ENCODE peak calls at places on chromosome 11, in four cellular contexts. L is fibroblast of lung, H is kidney, X is WTC11. Y is an unnamed sample.

GRCh38 chr11:27456802-27457329 is 15.7 kb downstream of the LGR4 start:
- DNase-seq in L (no peak), H (no peak), X (no peak), Y (no peak)

GRCh38 chr11:120318906-120319305 is 6.2 kb upstream of the TLCD5 start:
- DNase-seq in L (no peak), H (no peak), X (no peak), Y (no peak)

GRCh38 chr11:12455938-12456337 is 78.6 kb downstream of the PARVA start:
- DNase-seq in L (peak; percentile 87), H (no peak), X (no peak), Y (no peak)

GRCh38 chr11:46363031-46363407 is 15.8 kb downstream of the DGKZ start:
- DNase-seq in L (peak; percentile 74), H (peak; percentile 88), X (no peak), Y (peak; percentile 65)

GRCh38 chr11:59551651-59552521 is 40.5 kb downstream of the OR4D9 start:
- DNase-seq in L (peak; percentile 80), H (no peak), X (peak; percentile 44), Y (peak; percentile 39)

GRCh38 chr11:73530109-73530508 is 67.8 kb downstream of the FAM168A start:
- DNase-seq in L (no peak), H (no peak), X (peak; percentile 47), Y (peak; percentile 7)

GRCh38 chr11:102389253-102389652 is 42.2 kb downstream of the BIRC2 start:
- DNase-seq in L (peak; percentile 11), H (no peak), X (no peak), Y (no peak)

GRCh38 chr11:130471731-130472433 is 23.4 kb downstream of the ADAMTS15 start:
- DNase-seq in L (no peak), H (no peak), X (no peak), Y (no peak)

GRCh38 chr11:34839969-34840368 is 76.2 kb downstream of the APIP start:
- DNase-seq in L (no peak), H (no peak), X (no peak), Y (no peak)

GRCh38 chr11:34833602-34834001 is 82.6 kb downstream of the APIP start:
- DNase-seq in L (no peak), H (no peak), X (no peak), Y (no peak)

GRCh38 chr11:34840736-34841386 is 75.3 kb downstream of the APIP start:
- DNase-seq in L (peak; percentile 15), H (no peak), X (peak; percentile 29), Y (no peak)

GRCh38 chr11:34837246-34837856 is 78.8 kb downstream of the APIP start:
- DNase-seq in L (no peak), H (no peak), X (peak; percentile 22), Y (no peak)
- TF ChIP-seq CTCF in L (no peak), H (no peak), X (no peak), Y (no peak)

DNA sequence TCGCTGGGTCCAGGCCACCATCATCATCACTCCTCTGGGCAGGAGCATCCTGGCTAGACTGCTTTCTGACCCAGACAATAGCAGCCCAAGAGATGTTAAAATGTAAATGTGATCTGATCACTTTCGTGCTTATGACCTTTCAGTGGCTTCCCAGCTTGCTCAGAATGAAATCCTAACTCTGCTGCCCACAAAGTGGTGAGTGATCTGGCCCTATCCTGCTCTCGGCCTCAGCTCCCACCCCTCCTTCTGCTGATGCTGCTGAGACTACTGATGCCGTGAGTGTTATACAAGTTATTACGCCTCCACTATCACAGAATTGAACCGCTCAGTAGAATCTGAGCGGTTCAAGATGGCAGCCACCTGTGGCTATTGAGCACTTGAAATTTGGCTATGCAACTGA is 26.2 kb downstream of the ELF5 start:
- DNase-seq in L (no peak), H (no peak), X (no peak), Y (no peak)
- TF ChIP-seq CTCF in L (no peak), H (no peak), X (no peak), Y (no peak)

DNA sequence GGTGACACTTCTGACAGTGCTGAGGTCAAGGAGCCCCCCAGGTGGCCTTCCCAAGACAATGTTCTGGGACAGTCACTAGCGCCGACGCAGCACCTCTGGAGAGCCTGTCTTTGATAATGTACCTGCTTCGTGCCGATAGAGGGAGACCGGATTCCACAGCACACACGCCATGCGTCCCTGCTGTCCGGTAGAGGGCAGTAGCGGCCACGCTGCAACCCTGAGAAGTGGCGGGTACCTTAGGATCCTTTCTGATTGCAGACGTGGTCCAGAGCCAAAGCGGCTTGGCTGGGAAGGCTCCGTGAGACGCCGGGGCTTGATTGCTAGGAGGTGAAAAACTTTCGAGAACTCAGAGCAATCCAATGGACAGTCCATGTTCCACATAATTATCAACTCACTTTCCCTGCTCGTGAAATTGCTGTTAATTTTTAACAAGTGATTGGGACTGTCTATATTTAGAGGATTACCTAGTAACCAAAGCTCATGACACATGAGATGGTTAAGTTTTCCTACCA is 11.4 kb upstream of the BARX2 start:
- DNase-seq in L (peak; percentile 76), H (peak; percentile 91), X (peak; percentile 92), Y (peak; percentile 94)
- TF ChIP-seq CTCF in L (peak; percentile 100), H (peak; percentile 100), X (peak; percentile 90), Y (peak; percentile 93)

GRCh38 chr11:406796-407650 is 7.8 kb downstream of the SIGIRR start:
- DNase-seq in L (peak; percentile 71), H (peak; percentile 96), X (peak; percentile 81), Y (peak; percentile 53)

GRCh38 chr11:404551-405264 is 10.1 kb downstream of the SIGIRR start:
- DNase-seq in L (no peak), H (peak; percentile 75), X (peak; percentile 10), Y (no peak)

GRCh38 chr11:405976-406795 is 8.6 kb downstream of the SIGIRR start:
- DNase-seq in L (no peak), H (peak; percentile 82), X (peak; percentile 15), Y (no peak)

GRCh38 chr11:403761-404431 is 9.9 kb downstream of the PKP3 start:
- DNase-seq in L (no peak), H (peak; percentile 80), X (peak; percentile 9), Y (no peak)

DNA sequence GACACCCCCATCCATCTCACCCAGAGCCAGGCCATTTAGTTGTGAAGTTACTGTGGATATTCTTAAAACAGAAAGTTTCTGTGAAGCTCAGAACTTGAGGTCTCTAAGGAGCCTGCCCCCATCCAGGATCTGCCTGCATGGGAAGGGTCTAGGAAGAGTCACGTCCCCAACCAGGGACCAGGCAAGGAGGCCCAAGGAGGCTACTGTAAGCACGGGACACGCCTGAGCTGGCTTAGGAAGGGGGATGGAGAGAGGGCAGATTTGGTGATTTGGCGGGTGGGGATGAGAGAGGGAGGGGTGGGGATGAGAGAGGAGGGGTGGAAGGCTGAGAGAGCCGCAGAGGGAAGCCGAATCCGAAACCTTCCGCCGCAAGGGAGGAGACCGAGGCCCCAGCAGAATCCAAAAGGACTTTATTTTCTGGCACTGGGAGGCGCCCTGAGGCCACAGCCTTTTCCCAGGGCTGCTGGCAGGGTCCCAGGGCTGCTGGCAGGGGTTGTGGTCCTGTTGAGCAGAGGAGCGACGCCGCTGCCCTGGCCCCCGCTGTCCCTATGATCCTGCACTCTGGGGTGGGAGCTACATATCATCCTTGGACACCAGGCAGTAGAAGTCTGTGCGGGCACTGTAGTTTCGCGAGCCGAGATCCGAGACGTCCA is 9.3 kb downstream of the SIGIRR start:
- DNase-seq in L (no peak), H (peak; percentile 78), X (peak; percentile 30), Y (no peak)
- TF ChIP-seq CTCF in L (no peak), H (no peak), X (no peak), Y (no peak)

GRCh38 chr11:114400222-114400973 is at the start of the genes C11orf71 and RBM7:
- DNase-seq in L (peak; percentile 99), H (peak; percentile 100), X (peak; percentile 94), Y (peak; percentile 96)
- TF ChIP-seq CTCF in L (no peak), H (no peak), X (no peak), Y (no peak)

GRCh38 chr11:72015511-72016061 is 16.9 kb downstream of the IL18BP start:
- DNase-seq in L (peak; percentile 29), H (no peak), X (peak; percentile 63), Y (peak; percentile 46)
- TF ChIP-seq CTCF in L (peak; percentile 26), H (peak; percentile 36), X (peak; percentile 25), Y (no peak)

DNA sequence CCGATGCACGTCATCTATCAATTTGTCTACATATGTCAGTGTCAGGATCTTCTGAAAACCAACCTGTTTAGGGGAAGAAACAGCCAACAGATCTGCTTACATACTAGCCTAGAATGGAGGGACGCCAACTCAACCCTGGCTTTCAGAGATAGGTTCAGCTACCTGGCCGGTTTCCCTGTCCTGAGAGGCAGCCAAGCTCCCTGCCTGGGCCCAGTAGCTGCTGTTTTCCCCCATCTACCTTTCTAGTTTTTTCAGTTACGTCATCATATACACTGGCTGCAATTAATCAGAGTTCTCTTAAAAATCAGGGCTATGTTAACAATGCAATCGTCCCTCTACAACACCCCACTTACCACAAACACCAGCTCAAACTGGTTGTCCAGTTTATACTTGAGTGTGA is 1.0 kb downstream of the SRPRA start:
- DNase-seq in L (no peak), H (no peak), X (no peak), Y (no peak)
- TF ChIP-seq CTCF in L (no peak), H (no peak), X (no peak), Y (no peak)

GRCh38 chr11:122042981-122043380 is 73.0 kb downstream of the BLID start:
- DNase-seq in L (no peak), H (no peak), X (no peak), Y (no peak)
- TF ChIP-seq CTCF in L (no peak), H (no peak), X (no peak), Y (no peak)

GRCh38 chr11:87722756-87723599 is 452.3 kb downstream of the RAB38 start:
- DNase-seq in L (peak; percentile 13), H (no peak), X (peak; percentile 64), Y (peak; percentile 20)
- TF ChIP-seq CTCF in L (peak; percentile 55), H (peak; percentile 23), X (peak; percentile 71), Y (peak; percentile 64)

GRCh38 chr11:2398664-2399355 is 1.7 kb upstream of the TSSC4 start:
- DNase-seq in L (no peak), H (no peak), X (no peak), Y (no peak)
- TF ChIP-seq CTCF in L (no peak), H (no peak), X (no peak), Y (no peak)

Y was measured in endothelial cell.